ENCODE peak calls at places on chromosomes 12 and 14, in eight cellular contexts. One of them, this sample, is unnamed.
A peak's percentile ranks its signal among the peaks of the same experiment; 100 is the strongest.

GRCh38 chr12:112868459-112869041 is 38.2 kb upstream of the OAS1 start:
- DNase-seq in lung microvascular endothelial cell: no peak
- DNase-seq in stimulated activated CD4-positive, alpha-beta T cell treated with anti-CD3 and anti-CD28 coated beads, Interleukin-2, amount 100 ng/mL, for 48 hours: no peak
- DNase-seq in NAMALWA: no peak
- DNase-seq in AG04450: no peak
- DNase-seq in NCI-H1105: no peak
- DNase-seq in NCI-H1694 treated with DMSO at 0.1 percent for 48 hours: no peak
- DNase-seq in T-cell: no peak
- DNase-seq in this sample: no peak

GRCh38 chr12:126095748-126096510 is 1030.7 kb downstream of the AACS start:
- DNase-seq in T-cell: no peak
- DNase-seq in stimulated activated CD4-positive, alpha-beta T cell treated with anti-CD3 and anti-CD28 coated beads, Interleukin-2, amount 100 ng/mL, for 48 hours: no peak
- DNase-seq in lung microvascular endothelial cell: no peak
- DNase-seq in NAMALWA: peak; percentile 4
- DNase-seq in NCI-H1694 treated with DMSO at 0.1 percent for 48 hours: no peak
- DNase-seq in NCI-H1105: no peak
- DNase-seq in AG04450: no peak
- DNase-seq in this sample: no peak

GRCh38 chr14:59997496-59997895 is 77.6 kb downstream of the LRRC9 start:
- DNase-seq in NCI-H1694 treated with DMSO at 0.1 percent for 48 hours: no peak
- DNase-seq in stimulated activated CD4-positive, alpha-beta T cell treated with anti-CD3 and anti-CD28 coated beads, Interleukin-2, amount 100 ng/mL, for 48 hours: no peak
- DNase-seq in AG04450: no peak
- DNase-seq in lung microvascular endothelial cell: no peak
- DNase-seq in NAMALWA: no peak
- DNase-seq in NCI-H1105: peak; percentile 21
- DNase-seq in T-cell: no peak
- DNase-seq in this sample: no peak

GRCh38 chr14:69803753-69804152 is 6.7 kb upstream of the SLC10A1 start:
- DNase-seq in NCI-H1105: no peak
- DNase-seq in NAMALWA: no peak
- DNase-seq in AG04450: no peak
- DNase-seq in lung microvascular endothelial cell: no peak
- DNase-seq in stimulated activated CD4-positive, alpha-beta T cell treated with anti-CD3 and anti-CD28 coated beads, Interleukin-2, amount 100 ng/mL, for 48 hours: no peak
- DNase-seq in NCI-H1694 treated with DMSO at 0.1 percent for 48 hours: no peak
- DNase-seq in T-cell: no peak
- DNase-seq in this sample: no peak

GRCh38 chr14:96363751-96364336 is 518 bp downstream of the GSKIP start:
- DNase-seq in NCI-H1105: peak; percentile 23
- DNase-seq in stimulated activated CD4-positive, alpha-beta T cell treated with anti-CD3 and anti-CD28 coated beads, Interleukin-2, amount 100 ng/mL, for 48 hours: peak; percentile 21
- DNase-seq in NCI-H1694 treated with DMSO at 0.1 percent for 48 hours: peak; percentile 38
- DNase-seq in AG04450: no peak
- DNase-seq in lung microvascular endothelial cell: peak; percentile 31
- DNase-seq in NAMALWA: peak; percentile 69
- DNase-seq in T-cell: no peak
- DNase-seq in this sample: no peak

GRCh38 chr14:95456281-95456680 is 60.2 kb downstream of the SYNE3 start:
- DNase-seq in AG04450: no peak
- DNase-seq in T-cell: no peak
- DNase-seq in NCI-H1694 treated with DMSO at 0.1 percent for 48 hours: no peak
- DNase-seq in stimulated activated CD4-positive, alpha-beta T cell treated with anti-CD3 and anti-CD28 coated beads, Interleukin-2, amount 100 ng/mL, for 48 hours: no peak
- DNase-seq in NAMALWA: no peak
- DNase-seq in NCI-H1105: no peak
- DNase-seq in lung microvascular endothelial cell: no peak
- DNase-seq in this sample: no peak

GRCh38 chr14:97486601-97487120 is 689.5 kb downstream of the VRK1 start:
- DNase-seq in NAMALWA: no peak
- DNase-seq in NCI-H1694 treated with DMSO at 0.1 percent for 48 hours: no peak
- DNase-seq in T-cell: no peak
- DNase-seq in lung microvascular endothelial cell: no peak
- DNase-seq in AG04450: no peak
- DNase-seq in stimulated activated CD4-positive, alpha-beta T cell treated with anti-CD3 and anti-CD28 coated beads, Interleukin-2, amount 100 ng/mL, for 48 hours: no peak
- DNase-seq in NCI-H1105: no peak
- DNase-seq in this sample: no peak

GRCh38 chr14:105891631-105892452 is 365.5 kb downstream of the TMEM121 start:
- DNase-seq in NCI-H1105: no peak
- DNase-seq in NAMALWA: no peak
- DNase-seq in T-cell: no peak
- DNase-seq in AG04450: no peak
- DNase-seq in stimulated activated CD4-positive, alpha-beta T cell treated with anti-CD3 and anti-CD28 coated beads, Interleukin-2, amount 100 ng/mL, for 48 hours: no peak
- DNase-seq in lung microvascular endothelial cell: no peak
- DNase-seq in NCI-H1694 treated with DMSO at 0.1 percent for 48 hours: no peak
- DNase-seq in this sample: no peak

GRCh38 chr12:23810327-23810902 is 139.1 kb downstream of the SOX5 start:
- DNase-seq in AG04450: no peak
- DNase-seq in stimulated activated CD4-positive, alpha-beta T cell treated with anti-CD3 and anti-CD28 coated beads, Interleukin-2, amount 100 ng/mL, for 48 hours: no peak
- DNase-seq in lung microvascular endothelial cell: no peak
- DNase-seq in NCI-H1694 treated with DMSO at 0.1 percent for 48 hours: peak; percentile 93
- DNase-seq in NCI-H1105: peak; percentile 48
- DNase-seq in T-cell: no peak
- DNase-seq in NAMALWA: no peak
- DNase-seq in this sample: no peak

GRCh38 chr12:85575115-85576096 is 260.8 kb downstream of the RASSF9 start:
- DNase-seq in NAMALWA: peak; percentile 80
- DNase-seq in AG04450: peak; percentile 30
- DNase-seq in stimulated activated CD4-positive, alpha-beta T cell treated with anti-CD3 and anti-CD28 coated beads, Interleukin-2, amount 100 ng/mL, for 48 hours: peak; percentile 4
- DNase-seq in lung microvascular endothelial cell: peak; percentile 87
- DNase-seq in NCI-H1694 treated with DMSO at 0.1 percent for 48 hours: peak; percentile 13
- DNase-seq in NCI-H1105: peak; percentile 24
- DNase-seq in T-cell: no peak
- DNase-seq in this sample: no peak

GRCh38 chr14:43692706-43693105 is 814.4 kb downstream of the FSCB start:
- DNase-seq in AG04450: no peak
- DNase-seq in NAMALWA: no peak
- DNase-seq in NCI-H1694 treated with DMSO at 0.1 percent for 48 hours: no peak
- DNase-seq in T-cell: no peak
- DNase-seq in lung microvascular endothelial cell: no peak
- DNase-seq in stimulated activated CD4-positive, alpha-beta T cell treated with anti-CD3 and anti-CD28 coated beads, Interleukin-2, amount 100 ng/mL, for 48 hours: no peak
- DNase-seq in NCI-H1105: no peak
- DNase-seq in this sample: no peak

GRCh38 chr14:51783765-51784164 is 76.6 kb upstream of the GNG2 start:
- DNase-seq in NCI-H1105: no peak
- DNase-seq in NCI-H1694 treated with DMSO at 0.1 percent for 48 hours: no peak
- DNase-seq in stimulated activated CD4-positive, alpha-beta T cell treated with anti-CD3 and anti-CD28 coated beads, Interleukin-2, amount 100 ng/mL, for 48 hours: no peak
- DNase-seq in T-cell: no peak
- DNase-seq in NAMALWA: no peak
- DNase-seq in lung microvascular endothelial cell: peak; percentile 22
- DNase-seq in AG04450: no peak
- DNase-seq in this sample: no peak

GRCh38 chr12:31318870-31319269 is 7.1 kb downstream of the SINHCAF start:
- DNase-seq in lung microvascular endothelial cell: no peak
- DNase-seq in AG04450: no peak
- DNase-seq in stimulated activated CD4-positive, alpha-beta T cell treated with anti-CD3 and anti-CD28 coated beads, Interleukin-2, amount 100 ng/mL, for 48 hours: no peak
- DNase-seq in NCI-H1694 treated with DMSO at 0.1 percent for 48 hours: no peak
- DNase-seq in T-cell: no peak
- DNase-seq in NCI-H1105: no peak
- DNase-seq in NAMALWA: peak; percentile 46
- DNase-seq in this sample: no peak

GRCh38 chr12:57775044-57775443 is 2.6 kb downstream of the EEF1AKMT3 start:
- DNase-seq in NAMALWA: no peak
- DNase-seq in NCI-H1694 treated with DMSO at 0.1 percent for 48 hours: no peak
- DNase-seq in stimulated activated CD4-positive, alpha-beta T cell treated with anti-CD3 and anti-CD28 coated beads, Interleukin-2, amount 100 ng/mL, for 48 hours: no peak
- DNase-seq in lung microvascular endothelial cell: no peak
- DNase-seq in NCI-H1105: no peak
- DNase-seq in AG04450: no peak
- DNase-seq in T-cell: no peak
- DNase-seq in this sample: no peak

GRCh38 chr12:103758310-103759089 is 82.5 kb downstream of the NT5DC3 start:
- DNase-seq in NCI-H1694 treated with DMSO at 0.1 percent for 48 hours: no peak
- DNase-seq in T-cell: no peak
- DNase-seq in AG04450: no peak
- DNase-seq in NCI-H1105: peak; percentile 32
- DNase-seq in lung microvascular endothelial cell: no peak
- DNase-seq in NAMALWA: no peak
- DNase-seq in stimulated activated CD4-positive, alpha-beta T cell treated with anti-CD3 and anti-CD28 coated beads, Interleukin-2, amount 100 ng/mL, for 48 hours: no peak
- DNase-seq in this sample: no peak

GRCh38 chr12:12072064-12072760 is 1.5 kb downstream of the BCL2L14 start:
- DNase-seq in stimulated activated CD4-positive, alpha-beta T cell treated with anti-CD3 and anti-CD28 coated beads, Interleukin-2, amount 100 ng/mL, for 48 hours: peak; percentile 24
- DNase-seq in NAMALWA: no peak
- DNase-seq in NCI-H1694 treated with DMSO at 0.1 percent for 48 hours: no peak
- DNase-seq in NCI-H1105: no peak
- DNase-seq in AG04450: no peak
- DNase-seq in T-cell: peak; percentile 14
- DNase-seq in lung microvascular endothelial cell: no peak
- DNase-seq in this sample: peak; percentile 5

GRCh38 chr12:78799679-78800078 is 64.9 kb upstream of the SYT1 start:
- DNase-seq in NAMALWA: no peak
- DNase-seq in lung microvascular endothelial cell: no peak
- DNase-seq in T-cell: no peak
- DNase-seq in NCI-H1105: no peak
- DNase-seq in stimulated activated CD4-positive, alpha-beta T cell treated with anti-CD3 and anti-CD28 coated beads, Interleukin-2, amount 100 ng/mL, for 48 hours: no peak
- DNase-seq in NCI-H1694 treated with DMSO at 0.1 percent for 48 hours: peak; percentile 1
- DNase-seq in AG04450: no peak
- DNase-seq in this sample: no peak

GRCh38 chr14:23641915-23642588 is 5.9 kb downstream of the DHRS2 start:
- DNase-seq in lung microvascular endothelial cell: no peak
- DNase-seq in stimulated activated CD4-positive, alpha-beta T cell treated with anti-CD3 and anti-CD28 coated beads, Interleukin-2, amount 100 ng/mL, for 48 hours: no peak
- DNase-seq in NAMALWA: no peak
- DNase-seq in T-cell: no peak
- DNase-seq in NCI-H1694 treated with DMSO at 0.1 percent for 48 hours: no peak
- DNase-seq in NCI-H1105: no peak
- DNase-seq in AG04450: no peak
- DNase-seq in this sample: no peak

GRCh38 chr12:118874698-118875548 is 106.4 kb upstream of the SRRM4 start:
- DNase-seq in NCI-H1694 treated with DMSO at 0.1 percent for 48 hours: no peak
- DNase-seq in stimulated activated CD4-positive, alpha-beta T cell treated with anti-CD3 and anti-CD28 coated beads, Interleukin-2, amount 100 ng/mL, for 48 hours: no peak
- DNase-seq in lung microvascular endothelial cell: no peak
- DNase-seq in NCI-H1105: no peak
- DNase-seq in AG04450: no peak
- DNase-seq in NAMALWA: no peak
- DNase-seq in T-cell: no peak
- DNase-seq in this sample: no peak

GRCh38 chr12:52036587-52037171 is 14.6 kb upstream of the NR4A1 start:
- DNase-seq in lung microvascular endothelial cell: peak; percentile 88
- DNase-seq in NAMALWA: peak; percentile 79
- DNase-seq in stimulated activated CD4-positive, alpha-beta T cell treated with anti-CD3 and anti-CD28 coated beads, Interleukin-2, amount 100 ng/mL, for 48 hours: peak; percentile 66
- DNase-seq in AG04450: no peak
- DNase-seq in T-cell: peak; percentile 84
- DNase-seq in NCI-H1105: no peak
- DNase-seq in NCI-H1694 treated with DMSO at 0.1 percent for 48 hours: no peak
- DNase-seq in this sample: peak; percentile 84

GRCh38 chr12:62813031-62813829 is 121.7 kb downstream of the PPM1H start:
- DNase-seq in T-cell: peak; percentile 25
- DNase-seq in AG04450: peak; percentile 38
- DNase-seq in NCI-H1105: no peak
- DNase-seq in NCI-H1694 treated with DMSO at 0.1 percent for 48 hours: no peak
- DNase-seq in NAMALWA: peak; percentile 58
- DNase-seq in lung microvascular endothelial cell: peak; percentile 82
- DNase-seq in stimulated activated CD4-positive, alpha-beta T cell treated with anti-CD3 and anti-CD28 coated beads, Interleukin-2, amount 100 ng/mL, for 48 hours: peak; percentile 24
- DNase-seq in this sample: no peak

GRCh38 chr14:56694609-56695008 is 115.0 kb downstream of the TMEM260 start:
- DNase-seq in NCI-H1694 treated with DMSO at 0.1 percent for 48 hours: no peak
- DNase-seq in NAMALWA: no peak
- DNase-seq in AG04450: no peak
- DNase-seq in T-cell: no peak
- DNase-seq in stimulated activated CD4-positive, alpha-beta T cell treated with anti-CD3 and anti-CD28 coated beads, Interleukin-2, amount 100 ng/mL, for 48 hours: no peak
- DNase-seq in NCI-H1105: no peak
- DNase-seq in lung microvascular endothelial cell: no peak
- DNase-seq in this sample: no peak

GRCh38 chr12:103771466-103771865 is 69.6 kb downstream of the NT5DC3 start:
- DNase-seq in lung microvascular endothelial cell: peak; percentile 59
- DNase-seq in AG04450: no peak
- DNase-seq in NAMALWA: peak; percentile 27
- DNase-seq in NCI-H1694 treated with DMSO at 0.1 percent for 48 hours: no peak
- DNase-seq in stimulated activated CD4-positive, alpha-beta T cell treated with anti-CD3 and anti-CD28 coated beads, Interleukin-2, amount 100 ng/mL, for 48 hours: no peak
- DNase-seq in T-cell: no peak
- DNase-seq in NCI-H1105: no peak
- DNase-seq in this sample: no peak

GRCh38 chr14:27845241-27845850 is 921.2 kb upstream of the FOXG1 start:
- DNase-seq in stimulated activated CD4-positive, alpha-beta T cell treated with anti-CD3 and anti-CD28 coated beads, Interleukin-2, amount 100 ng/mL, for 48 hours: no peak
- DNase-seq in NAMALWA: no peak
- DNase-seq in NCI-H1105: no peak
- DNase-seq in T-cell: no peak
- DNase-seq in AG04450: no peak
- DNase-seq in lung microvascular endothelial cell: no peak
- DNase-seq in NCI-H1694 treated with DMSO at 0.1 percent for 48 hours: no peak
- DNase-seq in this sample: no peak

GRCh38 chr12:6494351-6494743 is 445 bp downstream of the NCAPD2 start:
- DNase-seq in NAMALWA: peak; percentile 76
- DNase-seq in stimulated activated CD4-positive, alpha-beta T cell treated with anti-CD3 and anti-CD28 coated beads, Interleukin-2, amount 100 ng/mL, for 48 hours: no peak
- DNase-seq in AG04450: no peak
- DNase-seq in T-cell: no peak
- DNase-seq in NCI-H1105: no peak
- DNase-seq in NCI-H1694 treated with DMSO at 0.1 percent for 48 hours: peak; percentile 48
- DNase-seq in lung microvascular endothelial cell: peak; percentile 12
- DNase-seq in this sample: no peak

GRCh38 chr12:91657016-91657415 is 474.4 kb upstream of the DCN start:
- DNase-seq in lung microvascular endothelial cell: no peak
- DNase-seq in AG04450: no peak
- DNase-seq in NCI-H1694 treated with DMSO at 0.1 percent for 48 hours: no peak
- DNase-seq in NCI-H1105: no peak
- DNase-seq in NAMALWA: no peak
- DNase-seq in T-cell: no peak
- DNase-seq in stimulated activated CD4-positive, alpha-beta T cell treated with anti-CD3 and anti-CD28 coated beads, Interleukin-2, amount 100 ng/mL, for 48 hours: no peak
- DNase-seq in this sample: no peak

GRCh38 chr12:47557401-47557800 is 148.4 kb downstream of the RPAP3 start:
- DNase-seq in NCI-H1694 treated with DMSO at 0.1 percent for 48 hours: no peak
- DNase-seq in NAMALWA: no peak
- DNase-seq in NCI-H1105: no peak
- DNase-seq in T-cell: no peak
- DNase-seq in AG04450: no peak
- DNase-seq in stimulated activated CD4-positive, alpha-beta T cell treated with anti-CD3 and anti-CD28 coated beads, Interleukin-2, amount 100 ng/mL, for 48 hours: no peak
- DNase-seq in lung microvascular endothelial cell: no peak
- DNase-seq in this sample: no peak

This sample was measured in CD8-positive, alpha-beta memory T cell.